ENCODE peak calls at places on chromosomes 7 and 10, in five cellular contexts. B, W, I, L and Q are unnamed samples.

GRCh38 chr10:96721207-96721572 is 876 bp upstream of the PIK3AP1 start:
- DNase-seq in B (no peak), W (peak), I (peak), L (no peak), Q (no peak)

GRCh38 chr10:76333331-76333730 is 901.9 kb downstream of the LRMDA start:
- DNase-seq in B (no peak), W (peak), I (no peak), L (no peak), Q (no peak)

GRCh38 chr7:28940741-28941385 is 17.3 kb downstream of the TRIL start:
- DNase-seq in B (no peak), W (no peak), I (no peak), L (no peak), Q (no peak)

GRCh38 chr7:21256310-21256877 is 171.5 kb upstream of the SP4 start:
- DNase-seq in B (peak), W (no peak), I (peak), L (peak), Q (no peak)

GRCh38 chr7:16318989-16319915 is 102.1 kb downstream of the CRPPA start:
- DNase-seq in B (peak), W (peak), I (no peak), L (peak), Q (no peak)

GRCh38 chr10:128084364-128084763 is 41.9 kb downstream of the MKI67 start:
- DNase-seq in B (no peak), W (no peak), I (no peak), L (no peak), Q (no peak)

GRCh38 chr7:83976302-83976701 is 218.3 kb downstream of the SEMA3A start:
- DNase-seq in B (peak), W (no peak), I (peak), L (peak), Q (no peak)

GRCh38 chr10:33566426-33566825 is 232.0 kb upstream of the NRP1 start:
- DNase-seq in B (no peak), W (no peak), I (peak), L (no peak), Q (no peak)

GRCh38 chr7:134730359-134730758 is 49.1 kb upstream of the CALD1 start:
- DNase-seq in B (peak), W (no peak), I (no peak), L (no peak), Q (no peak)

GRCh38 chr7:41976411-41976810 is 260.6 kb downstream of the GLI3 start:
- DNase-seq in B (no peak), W (no peak), I (no peak), L (no peak), Q (no peak)

GRCh38 chr7:67392596-67393438 is 396.2 kb downstream of the TYW1 start:
- DNase-seq in B (no peak), W (no peak), I (peak), L (no peak), Q (no peak)

GRCh38 chr7:150481207-150481920 is 30.9 kb downstream of the GIMAP8 start:
- DNase-seq in B (no peak), W (no peak), I (no peak), L (no peak), Q (no peak)

GRCh38 chr10:126226205-126226604 is 162.1 kb downstream of the ADAM12 start:
- DNase-seq in B (no peak), W (no peak), I (no peak), L (no peak), Q (no peak)

GRCh38 chr7:3157541-3158287 is 114.0 kb upstream of the CARD11 start:
- DNase-seq in B (no peak), W (no peak), I (no peak), L (no peak), Q (no peak)

GRCh38 chr7:138257459-138258193 is 181.4 kb downstream of the AKR1D1 start:
- DNase-seq in B (no peak), W (no peak), I (no peak), L (no peak), Q (no peak)

GRCh38 chr10:789831-790701 is 100.6 kb upstream of the DIP2C start:
- DNase-seq in B (no peak), W (no peak), I (no peak), L (no peak), Q (no peak)

GRCh38 chr10:75071164-75071489 is 40.3 kb upstream of the SAMD8 start:
- DNase-seq in B (peak), W (peak), I (no peak), L (no peak), Q (no peak)

GRCh38 chr7:134421998-134422397 is 36.9 kb downstream of the AKR1B1 start:
- DNase-seq in B (peak), W (no peak), I (no peak), L (peak), Q (peak)

DNA sequence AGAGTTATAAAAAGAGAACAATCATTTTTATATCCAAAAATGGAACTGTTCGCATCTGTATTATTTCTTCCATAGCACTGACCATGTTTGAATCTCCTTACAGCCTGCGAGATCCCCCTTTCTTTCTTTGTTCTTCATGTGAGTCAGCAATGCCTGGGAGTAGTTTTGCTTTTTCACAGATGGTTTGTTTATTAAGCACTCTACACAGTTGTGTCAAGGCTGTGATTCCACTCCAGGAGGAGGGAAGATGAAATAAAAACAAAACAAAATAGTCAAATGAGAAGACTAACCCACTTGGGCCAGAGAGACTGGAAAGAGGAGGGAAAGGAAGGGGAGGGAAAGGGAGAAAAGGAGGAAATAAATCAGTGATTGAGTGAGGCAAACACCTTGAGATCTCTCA is 7.8 kb downstream of the LIPF start:
- DNase-seq in B (peak), W (no peak), I (no peak), L (no peak), Q (no peak)
- H3K4me3 ChIP-seq in B (no peak), W (no peak), I (no peak), L (no peak), Q (no peak)

DNA sequence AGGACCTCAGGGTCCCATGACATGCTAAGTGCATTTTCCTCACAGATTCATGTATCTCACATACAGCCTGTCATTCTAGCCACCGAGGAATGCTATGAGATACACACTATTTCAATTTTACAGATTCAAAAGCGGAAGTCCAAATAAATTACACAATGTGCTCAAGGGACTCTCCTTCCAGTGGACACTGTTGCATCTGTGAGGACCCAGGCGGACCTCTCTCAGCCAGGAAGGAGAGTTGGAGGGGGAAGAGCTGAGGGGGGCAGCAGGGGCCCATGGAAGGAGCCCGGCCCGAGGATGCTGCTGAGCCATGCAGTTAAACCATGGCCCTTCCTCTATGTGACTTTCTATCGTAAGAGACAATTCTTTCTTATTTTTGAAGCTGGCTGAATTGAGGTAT is 93.6 kb downstream of the VOPP1 start:
- DNase-seq in B (no peak), W (no peak), I (no peak), L (no peak), Q (no peak)
- H3K4me3 ChIP-seq in B (peak), W (no peak), I (no peak), L (no peak), Q (no peak)

DNA sequence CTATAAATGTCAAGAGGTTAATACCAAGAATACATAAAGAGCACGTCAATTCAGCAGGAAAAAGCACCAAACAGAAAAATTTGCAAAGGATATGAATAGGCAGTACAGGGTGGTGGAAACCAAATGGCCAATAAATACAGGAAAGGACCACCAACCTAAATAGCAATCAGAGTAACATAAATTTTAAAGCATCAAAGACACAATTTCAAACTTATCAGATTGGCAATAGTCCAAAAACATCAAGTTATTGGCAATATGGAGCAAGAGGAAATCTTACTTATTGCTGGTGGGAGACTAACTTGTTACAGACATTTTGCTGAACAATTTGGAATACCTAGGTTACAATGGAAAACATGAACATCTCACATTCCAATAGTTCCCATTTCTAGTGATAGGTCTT is 24.1 kb downstream of the SYPL1 start:
- DNase-seq in B (no peak), W (no peak), I (no peak), L (no peak), Q (no peak)
- H3K4me3 ChIP-seq in B (no peak), W (no peak), I (no peak), L (no peak), Q (no peak)

GRCh38 chr7:123752534-123752933 is 3.7 kb upstream of the WASL start:
- DNase-seq in B (no peak), W (no peak), I (no peak), L (no peak), Q (no peak)

GRCh38 chr7:123749537-123749857 is 694 bp upstream of the WASL start:
- DNase-seq in B (peak), W (no peak), I (no peak), L (peak), Q (no peak)

GRCh38 chr7:123751816-123752215 is 3.0 kb upstream of the WASL start:
- DNase-seq in B (no peak), W (no peak), I (no peak), L (no peak), Q (no peak)

GRCh38 chr7:123748734-123749536 is at the start of gene WASL:
- DNase-seq in B (peak), W (peak), I (peak), L (peak), Q (peak)

DNA sequence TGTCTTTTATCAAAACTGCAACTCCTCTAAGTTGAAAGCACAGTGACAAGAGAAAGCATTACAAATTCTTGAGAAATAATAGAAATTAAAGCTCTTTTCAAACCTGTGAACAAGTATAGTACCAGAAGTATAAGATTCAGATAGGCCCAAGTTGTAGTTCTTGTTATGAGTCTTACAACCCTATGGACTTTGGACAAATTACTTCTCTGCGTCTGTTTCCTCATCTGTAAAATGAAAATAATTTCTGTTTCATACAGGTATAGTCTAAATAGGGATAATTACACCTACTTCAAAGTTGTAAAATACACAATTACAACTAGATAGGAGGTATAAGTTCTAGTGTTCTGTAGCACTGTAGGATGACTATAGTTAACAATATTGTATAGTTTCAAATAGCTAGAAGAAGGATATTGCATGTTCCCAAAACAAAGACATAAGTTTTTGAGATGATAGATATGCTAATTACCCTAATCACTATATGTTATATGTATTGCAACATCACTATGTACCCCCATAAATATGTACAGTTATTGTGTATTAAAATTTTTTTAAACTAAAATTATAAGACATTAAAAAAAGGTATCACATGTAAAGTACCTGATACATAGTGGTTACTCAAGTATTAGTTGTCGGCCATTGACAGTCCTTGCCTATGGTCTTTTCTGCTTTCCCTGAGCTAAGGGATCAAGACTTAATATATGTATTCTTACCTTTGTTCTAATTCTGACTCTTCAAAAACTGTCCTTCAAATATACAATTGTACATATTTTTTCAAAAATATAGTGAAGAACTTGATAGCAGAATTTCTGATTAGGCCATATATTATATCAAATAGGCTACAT is 1.8 kb upstream of the WASL start:
- DNase-seq in B (no peak), W (no peak), I (no peak), L (no peak), Q (no peak)
- H3K4me3 ChIP-seq in B (no peak), W (no peak), I (peak), L (peak), Q (no peak)

GRCh38 chr7:30914611-30915601 is 3.3 kb downstream of the AQP1 start:
- DNase-seq in B (peak), W (no peak), I (no peak), L (peak), Q (no peak)
- H3K4me3 ChIP-seq in B (no peak), W (no peak), I (no peak), L (no peak), Q (no peak)

GRCh38 chr10:58773351-58773750 is 260.7 kb downstream of the BICC1 start:
- DNase-seq in B (no peak), W (no peak), I (no peak), L (no peak), Q (no peak)
- H3K4me3 ChIP-seq in B (no peak), W (no peak), I (no peak), L (no peak), Q (no peak)

GRCh38 chr7:18829101-18829486 is 288.3 kb downstream of the TWIST1 start:
- DNase-seq in B (peak), W (no peak), I (no peak), L (no peak), Q (no peak)
- H3K4me3 ChIP-seq in B (no peak), W (no peak), I (no peak), L (no peak), Q (no peak)

GRCh38 chr7:33751395-33751794 is 153.9 kb upstream of the BMPER start:
- DNase-seq in B (no peak), W (no peak), I (no peak), L (no peak), Q (no peak)

GRCh38 chr7:33745934-33746333 is 159.4 kb upstream of the BMPER start:
- DNase-seq in B (peak), W (no peak), I (no peak), L (no peak), Q (no peak)

GRCh38 chr7:33753881-33754525 is 151.3 kb upstream of the BMPER start:
- DNase-seq in B (no peak), W (no peak), I (no peak), L (no peak), Q (no peak)

GRCh38 chr7:33748793-33749192 is 156.5 kb upstream of the BMPER start:
- DNase-seq in B (no peak), W (no peak), I (no peak), L (no peak), Q (no peak)

GRCh38 chr7:33750177-33750576 is 155.2 kb upstream of the BMPER start:
- DNase-seq in B (peak), W (no peak), I (no peak), L (no peak), Q (no peak)
- H3K4me3 ChIP-seq in B (no peak), W (no peak), I (no peak), L (no peak), Q (no peak)

GRCh38 chr7:37194943-37195342 is 253.7 kb downstream of the ELMO1 start:
- DNase-seq in B (no peak), W (no peak), I (no peak), L (no peak), Q (no peak)

GRCh38 chr7:37193775-37194135 is 254.9 kb downstream of the ELMO1 start:
- DNase-seq in B (no peak), W (no peak), I (no peak), L (no peak), Q (no peak)

GRCh38 chr7:37191797-37192196 is 256.9 kb downstream of the ELMO1 start:
- DNase-seq in B (no peak), W (no peak), I (no peak), L (no peak), Q (no peak)

GRCh38 chr7:37195388-37195787 is 253.3 kb downstream of the ELMO1 start:
- DNase-seq in B (no peak), W (no peak), I (no peak), L (no peak), Q (no peak)

GRCh38 chr7:37193087-37193774 is 255.4 kb downstream of the ELMO1 start:
- DNase-seq in B (no peak), W (no peak), I (no peak), L (no peak), Q (no peak)
- H3K4me3 ChIP-seq in B (no peak), W (no peak), I (no peak), L (no peak), Q (no peak)

GRCh38 chr7:129784437-129784782 is 168.3 kb downstream of the UBE2H start:
- DNase-seq in B (no peak), W (no peak), I (no peak), L (no peak), Q (no peak)

GRCh38 chr7:129786179-129786514 is 166.6 kb downstream of the UBE2H start:
- DNase-seq in B (no peak), W (no peak), I (no peak), L (no peak), Q (no peak)

GRCh38 chr7:129783097-129783919 is 169.5 kb downstream of the UBE2H start:
- DNase-seq in B (no peak), W (no peak), I (no peak), L (no peak), Q (no peak)

GRCh38 chr7:129785457-129786178 is 167.1 kb downstream of the UBE2H start:
- DNase-seq in B (peak), W (no peak), I (no peak), L (no peak), Q (no peak)

DNA sequence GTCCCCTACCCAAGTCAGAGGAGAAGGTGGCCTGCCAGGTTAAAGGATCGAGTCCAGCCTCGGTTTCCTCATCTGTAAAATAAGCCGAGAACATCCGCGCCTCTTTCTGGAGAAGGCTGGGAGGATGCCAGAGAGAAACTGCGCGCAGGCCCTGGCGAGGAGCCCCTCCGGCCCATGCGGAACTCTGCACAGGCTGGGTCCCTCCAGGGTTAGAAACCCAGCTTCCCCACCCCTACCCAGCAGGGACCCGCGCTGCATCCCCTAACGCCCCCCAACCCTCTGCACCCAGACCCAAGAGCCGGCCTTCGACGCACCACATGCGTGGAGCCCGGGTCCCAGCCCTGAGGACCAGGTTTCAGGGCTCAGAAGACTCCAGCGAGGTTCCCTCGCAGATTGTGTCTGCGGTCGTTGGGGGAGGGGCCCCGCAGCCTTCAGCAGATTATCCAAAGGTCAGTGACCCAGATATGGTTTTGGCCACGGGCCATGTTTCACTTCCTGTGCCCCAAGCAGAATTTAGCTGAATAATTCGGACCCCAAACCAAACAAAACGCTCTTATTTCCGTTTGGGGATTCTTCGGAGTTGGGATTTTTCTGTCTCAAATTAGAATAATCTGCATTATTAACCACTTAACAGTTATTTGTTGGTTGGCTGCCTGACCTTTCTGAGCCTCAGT is 167.8 kb downstream of the UBE2H start:
- DNase-seq in B (no peak), W (no peak), I (peak), L (no peak), Q (no peak)
- H3K4me3 ChIP-seq in B (no peak), W (no peak), I (peak), L (no peak), Q (no peak)